ENCODE peak calls at places on chromosomes 3 and 15, in six cellular contexts. Q is heart left ventricle, Z is right lobe of liver, C is K562, T is transverse colon, Y is esophagus muscularis mucosa. F is an unnamed sample.

GRCh38 chr3:37271636-37272035 is 97.3 kb upstream of the LRRFIP2 start:
- DNase-seq in Q (no peak), Z (no peak), C (no peak), T (no peak), Y (no peak), F (no peak)

GRCh38 chr3:24495334-24495994 is 814 bp upstream of the THRB start:
- DNase-seq in Q (peak; percentile 75), Z (peak; percentile 74), C (peak; percentile 66), T (peak; percentile 67), Y (no peak), F (peak; percentile 36)

GRCh38 chr3:12286927-12287726 is 1.7 kb upstream of the PPARG start:
- DNase-seq in Q (peak; percentile 44), Z (peak; percentile 67), C (no peak), T (peak; percentile 58), Y (no peak), F (peak; percentile 30)

GRCh38 chr3:155619118-155619915 is 125.6 kb downstream of the PLCH1 start:
- DNase-seq in Q (no peak), Z (no peak), C (no peak), T (no peak), Y (no peak), F (no peak)

GRCh38 chr3:182644800-182645433 is 148.4 kb upstream of the ATP11B start:
- DNase-seq in Q (no peak), Z (no peak), C (no peak), T (no peak), Y (peak; percentile 29), F (no peak)

GRCh38 chr3:38070013-38070412 is 31.0 kb downstream of the DLEC1 start:
- DNase-seq in Q (no peak), Z (no peak), C (no peak), T (no peak), Y (no peak), F (no peak)

GRCh38 chr3:58776231-58776630 is 109.7 kb upstream of the FAM3D start:
- DNase-seq in Q (no peak), Z (no peak), C (no peak), T (no peak), Y (no peak), F (no peak)

GRCh38 chr3:154018100-154018696 is 103.0 kb upstream of the ARHGEF26 start:
- DNase-seq in Q (no peak), Z (no peak), C (peak; percentile 25), T (peak; percentile 19), Y (no peak), F (no peak)

GRCh38 chr15:72341361-72341760 is 21.4 kb upstream of the CELF6 start:
- DNase-seq in Q (no peak), Z (no peak), C (peak; percentile 30), T (no peak), Y (no peak), F (no peak)

GRCh38 chr3:98786364-98786930 is 23.3 kb downstream of the ST3GAL6 start:
- DNase-seq in Q (no peak), Z (peak; percentile 81), C (no peak), T (no peak), Y (no peak), F (no peak)

GRCh38 chr15:99015677-99016568 is 8.3 kb upstream of the PGPEP1L start:
- DNase-seq in Q (no peak), Z (no peak), C (no peak), T (no peak), Y (no peak), F (no peak)

GRCh38 chr15:89728254-89728653 is 22.8 kb downstream of the MESP1 start:
- DNase-seq in Q (no peak), Z (no peak), C (no peak), T (no peak), Y (no peak), F (peak; percentile 25)

GRCh38 chr15:92415639-92416297 is 22.1 kb downstream of the ST8SIA2 start:
- DNase-seq in Q (no peak), Z (no peak), C (no peak), T (no peak), Y (no peak), F (no peak)

GRCh38 chr3:123842711-123843110 is 41.4 kb downstream of the MYLK start:
- DNase-seq in Q (no peak), Z (no peak), C (no peak), T (no peak), Y (no peak), F (no peak)

GRCh38 chr3:67083277-67083676 is 85.2 kb downstream of the KBTBD8 start:
- DNase-seq in Q (no peak), Z (no peak), C (no peak), T (no peak), Y (no peak), F (no peak)

GRCh38 chr15:73601449-73602425 is 31.5 kb downstream of the NPTN start:
- DNase-seq in Q (peak; percentile 53), Z (no peak), C (no peak), T (peak; percentile 44), Y (no peak), F (peak; percentile 59)

GRCh38 chr3:167114619-167115018 is 265.5 kb downstream of the ZBBX start:
- DNase-seq in Q (peak; percentile 13), Z (peak; percentile 48), C (no peak), T (no peak), Y (no peak), F (no peak)

GRCh38 chr3:87199621-87200020 is 27.5 kb upstream of the CHMP2B start:
- DNase-seq in Q (no peak), Z (no peak), C (no peak), T (no peak), Y (no peak), F (no peak)

GRCh38 chr3:133779626-133780203 is 25.9 kb upstream of the SRPRB start:
- DNase-seq in Q (no peak), Z (no peak), C (no peak), T (no peak), Y (no peak), F (no peak)

GRCh38 chr3:98513136-98513535 is 9.6 kb downstream of the CLDND1 start:
- DNase-seq in Q (no peak), Z (no peak), C (no peak), T (no peak), Y (no peak), F (peak; percentile 16)

GRCh38 chr3:132723024-132723462 is 834 bp upstream of the NPHP3 start:
- DNase-seq in Q (no peak), Z (no peak), C (no peak), T (no peak), Y (no peak), F (no peak)
- TF ChIP-seq POLR2A in Q (peak; percentile 81), Z (peak; percentile 87), C (peak; percentile 51), T (peak; percentile 36), Y (no peak), F (peak; percentile 42)

GRCh38 chr3:50518441-50518840 is 15.0 kb upstream of the CACNA2D2 start:
- DNase-seq in Q (no peak), Z (no peak), C (no peak), T (no peak), Y (no peak), F (no peak)

GRCh38 chr3:50517721-50518206 is 14.3 kb upstream of the CACNA2D2 start:
- DNase-seq in Q (no peak), Z (no peak), C (no peak), T (no peak), Y (no peak), F (no peak)

GRCh38 chr3:50516048-50516871 is 12.8 kb upstream of the CACNA2D2 start:
- DNase-seq in Q (peak; percentile 87), Z (no peak), C (peak; percentile 57), T (peak; percentile 22), Y (no peak), F (peak; percentile 37)

GRCh38 chr3:50512131-50512530 is 8.7 kb upstream of the CACNA2D2 start:
- DNase-seq in Q (no peak), Z (no peak), C (no peak), T (no peak), Y (no peak), F (no peak)

GRCh38 chr3:50515565-50516047 is 12.2 kb upstream of the CACNA2D2 start:
- DNase-seq in Q (peak; percentile 68), Z (no peak), C (no peak), T (peak; percentile 28), Y (no peak), F (peak; percentile 25)
- H3K27me3 ChIP-seq in Q (no peaks in the 10 kb centered on the region), Z (no peaks in the 10 kb centered on the region), C (peaks cover 38% of the 10 kb centered on the region), T (no peaks in the 10 kb centered on the region), Y (no peaks in the 10 kb centered on the region), F (no peaks in the 10 kb centered on the region)

GRCh38 chr15:57923311-57923710 is 142.2 kb downstream of the ALDH1A2 start:
- DNase-seq in Q (no peak), Z (no peak), C (no peak), T (peak; percentile 17), Y (no peak), F (peak; percentile 60)

GRCh38 chr15:57924536-57924935 is 141.0 kb downstream of the ALDH1A2 start:
- DNase-seq in Q (no peak), Z (no peak), C (no peak), T (no peak), Y (no peak), F (no peak)

GRCh38 chr15:57923750-57924149 is 141.8 kb downstream of the ALDH1A2 start:
- DNase-seq in Q (no peak), Z (no peak), C (no peak), T (peak; percentile 38), Y (no peak), F (no peak)

GRCh38 chr15:57925650-57926049 is 139.9 kb downstream of the ALDH1A2 start:
- DNase-seq in Q (no peak), Z (no peak), C (no peak), T (no peak), Y (no peak), F (no peak)

GRCh38 chr15:57927091-57927631 is 138.3 kb downstream of the ALDH1A2 start:
- DNase-seq in Q (no peak), Z (no peak), C (no peak), T (no peak), Y (no peak), F (no peak)
- TF ChIP-seq CTCF in Q (no peak), Z (no peak), C (no peak), T (no peak), Y (no peak), F (no peak)

GRCh38 chr3:156817931-156818765 is 8.0 kb upstream of the LEKR1 start:
- DNase-seq in Q (no peak), Z (no peak), C (no peak), T (no peak), Y (no peak), F (no peak)
- TF ChIP-seq POLR2A in Q (no peak), Z (no peak), C (no peak), T (no peak), Y (no peak), F (no peak)

GRCh38 chr15:45126535-45127158 is 3.0 kb downstream of the DUOXA1 start:
- DNase-seq in Q (no peak), Z (no peak), C (peak; percentile 63), T (no peak), Y (no peak), F (no peak)
- H3K27me3 ChIP-seq in Q (peaks cover 50% of the 10 kb centered on the region), Z (no peaks in the 10 kb centered on the region), C (peaks cover 45% of the 10 kb centered on the region), T (peaks cover 86% of the 10 kb centered on the region), Y (peaks cover 18% of the 10 kb centered on the region), F (peaks cover 3% of the 10 kb centered on the region)

DNA sequence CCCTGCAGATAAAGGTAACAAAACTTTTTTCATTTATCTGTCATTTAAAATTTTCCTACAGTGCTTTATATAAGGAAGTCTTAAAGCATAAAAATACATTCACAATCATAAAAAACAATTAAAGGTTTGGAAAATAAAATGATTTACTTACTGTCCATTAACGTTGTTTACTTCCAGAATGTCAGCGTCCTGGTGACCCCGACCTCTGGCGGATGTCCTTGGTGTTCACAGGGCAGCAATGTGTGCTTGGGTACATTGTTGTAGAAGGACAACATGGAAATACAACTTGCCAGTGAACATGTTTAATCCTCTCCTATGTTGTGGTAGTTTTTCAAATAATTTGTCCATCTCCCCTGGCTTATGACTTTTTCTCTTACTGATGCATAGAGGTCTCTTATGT is 168.8 kb upstream of the NDN start:
- DNase-seq in Q (no peak), Z (no peak), C (no peak), T (no peak), Y (no peak), F (no peak)
- TF ChIP-seq CTCF in Q (no peak), Z (no peak), C (no peak), T (no peak), Y (no peak), F (no peak)

F was measured in uterus.